ENCODE peak calls at places on chromosome 20, in four cellular contexts. M, N, A and K are unnamed samples.
A peak's percentile ranks its signal among the peaks of the same experiment; 100 is the strongest.

GRCh38 chr20:49729780-49730179 is 16.1 kb upstream of the B4GALT5 start:
- DNase-seq in N (no peak), M (no peak), A (no peak), K (no peak)

GRCh38 chr20:37521091-37521771 is at the start of gene NNAT:
- DNase-seq in M (no peak), A (no peak), N (no peak), K (no peak)

GRCh38 chr20:30816182-30816645 is 441.2 kb upstream of the DEFB115 start:
- DNase-seq in M (no peak), N (no peak), A (peak; percentile 89), K (no peak)

GRCh38 chr20:728022-728944 is 40.0 kb downstream of the SLC52A3 start:
- DNase-seq in M (peak; percentile 83), N (no peak), A (peak; percentile 81), K (peak; percentile 51)

GRCh38 chr20:6590891-6591679 is 176.4 kb upstream of the BMP2 start:
- DNase-seq in A (no peak), M (no peak), N (no peak), K (no peak)

GRCh38 chr20:62638680-62639406 is 3.5 kb upstream of the SLCO4A1 start:
- DNase-seq in A (no peak), M (no peak), N (no peak), K (no peak)

GRCh38 chr20:59031326-59032022 is 661 bp downstream of the ATP5F1E start:
- DNase-seq in M (no peak), A (no peak), N (no peak), K (no peak)

GRCh38 chr20:24773168-24773567 is 175.9 kb upstream of the CST7 start:
- DNase-seq in A (no peak), M (no peak), N (no peak), K (no peak)

GRCh38 chr20:36929290-36929689 is 22.2 kb downstream of the SAMHD1 start:
- DNase-seq in N (no peak), M (no peak), A (no peak), K (no peak)

GRCh38 chr20:406200-407096 is 1.7 kb upstream of the RBCK1 start:
- DNase-seq in A (no peak), N (no peak), M (no peak), K (no peak)

GRCh38 chr20:40189621-40190020 is 499.4 kb downstream of the MAFB start:
- DNase-seq in A (no peak), N (no peak), M (no peak), K (no peak)